ENCODE peak calls at places on chromosomes 11 and 22, in seven cellular contexts. R is stimulated activated CD4-positive, alpha-beta T cell treated with anti-CD3 and anti-CD28 coated beads, Interleukin-15, amount 100 ng/mL, for 24 hours; X is mucosa of descending colon; H is C1 segment of cervical spinal cord; F is activated T-helper 1 cell treated with anti-CD3 and anti-CD28 coated beads, Interleukin-12 subunit alpha, Interleukin-12 subunit beta, Interleukin-2, Interleukin-4 antibody, amounts not matched to agents 30 ng/mL and 10 ng/mL and 1 ng/mL, durations not matched to agents 14 hours and 24 hours and 36 hours; J is MCF 10A; P is posterior cingulate gyrus. B is an unnamed sample.

GRCh38 chr11:69957849-69958248 is 120.3 kb upstream of the ANO1 start:
- DNase-seq in R (no peak), X (no peak), H (no peak), F (no peak), J (no peak), P (no peak), B (no peak)

GRCh38 chr11:34275486-34275885 is 82.3 kb downstream of the ABTB2 start:
- DNase-seq in R (no peak), X (no peak), H (no peak), F (no peak), J (no peak), P (no peak), B (no peak)

GRCh38 chr11:44066732-44067131 is 662 bp downstream of the ACCS start:
- DNase-seq in R (no peak), X (peak), H (no peak), F (no peak), J (peak), P (no peak), B (no peak)

GRCh38 chr11:44904261-44905080 is 46.2 kb downstream of the TP53I11 start:
- DNase-seq in R (no peak), X (no peak), H (no peak), F (no peak), J (no peak), P (no peak), B (no peak)

GRCh38 chr11:65695459-65696241 is 16.4 kb upstream of the KAT5 start:
- DNase-seq in R (no peak), X (peak), H (peak), F (no peak), J (peak), P (no peak), B (no peak)

GRCh38 chr11:117223741-117224685 is 7.9 kb downstream of the PCSK7 start:
- DNase-seq in R (no peak), X (no peak), H (no peak), F (no peak), J (no peak), P (no peak), B (no peak)

GRCh38 chr11:36300651-36301050 is 4.6 kb downstream of the PRR5L start:
- DNase-seq in R (no peak), X (peak), H (peak), F (no peak), J (peak), P (peak), B (no peak)

GRCh38 chr11:69912911-69913451 is 93.8 kb upstream of the FGF3 start:
- DNase-seq in R (peak), X (peak), H (no peak), F (no peak), J (peak), P (peak), B (no peak)

GRCh38 chr11:75465701-75466531 is 32.9 kb upstream of the KLHL35 start:
- DNase-seq in R (no peak), X (no peak), H (no peak), F (no peak), J (no peak), P (no peak), B (no peak)

GRCh38 chr11:57144531-57145320 is 37.0 kb upstream of the LRRC55 start:
- DNase-seq in R (no peak), X (no peak), H (no peak), F (no peak), J (no peak), P (no peak), B (no peak)

GRCh38 chr11:111938687-111939160 is 1.6 kb downstream of the DIXDC1 start:
- DNase-seq in R (peak), X (no peak), H (no peak), F (peak), J (peak), P (no peak), B (no peak)

GRCh38 chr11:64007160-64007628 is 21.0 kb downstream of the OTUB1 start:
- DNase-seq in R (no peak), X (no peak), H (no peak), F (no peak), J (no peak), P (no peak), B (no peak)

GRCh38 chr22:43948836-43949235 is 6.4 kb upstream of the SAMM50 start:
- DNase-seq in R (no peak), X (no peak), H (no peak), F (no peak), J (no peak), P (no peak), B (no peak)

GRCh38 chr11:132056689-132057088 is 686.3 kb downstream of the NTM start:
- DNase-seq in R (no peak), X (no peak), H (no peak), F (no peak), J (no peak), P (no peak), B (no peak)

GRCh38 chr11:119584193-119585037 is 144.6 kb downstream of the NECTIN1 start:
- DNase-seq in R (peak), X (peak), H (peak), F (no peak), J (peak), P (peak), B (no peak)

GRCh38 chr11:22554221-22554620 is 71.4 kb downstream of the FANCF start:
- DNase-seq in R (no peak), X (no peak), H (no peak), F (no peak), J (no peak), P (no peak), B (no peak)

GRCh38 chr22:31039393-31039792 is 41.7 kb upstream of the SMTN start:
- DNase-seq in R (no peak), X (no peak), H (no peak), F (no peak), J (no peak), P (no peak), B (no peak)

GRCh38 chr22:39098026-39098425 is 982 bp downstream of the APOBEC3H start:
- DNase-seq in R (no peak), X (no peak), H (no peak), F (no peak), J (peak), P (no peak), B (no peak)

GRCh38 chr11:27179334-27179733 is 138.7 kb downstream of the BBOX1 start:
- DNase-seq in R (no peak), X (no peak), H (no peak), F (no peak), J (no peak), P (no peak), B (no peak)